ENCODE peak calls at places on chromosomes 11 and 22, in ten cellular contexts. H is T-helper 2 cell; O is AG20443; Y is lower leg skin; X is skeletal muscle cell; M is SW 1271; L is adipocyte; Z is NCI-H510A treated with DMSO at 0.1 percent for 48 hours; B is stimulated activated CD8-positive, alpha-beta memory T cell treated with anti-CD3 and anti-CD28 coated beads, Interleukin-2, amount 100 ng/mL, for 1 hour; I is A172. G is an unnamed sample.

GRCh38 chr11:102240502-102240901 is 76.8 kb upstream of the BIRC3 start:
- DNase-seq in B (no peak), Y (no peak), H (no peak), Z (no peak), L (peak), M (no peak), X (no peak), O (peak), I (no peak), G (no peak)

GRCh38 chr11:1195690-1196515 is 27.0 kb upstream of the MUC5B start:
- DNase-seq in Z (no peak), H (no peak), M (no peak), L (no peak), I (no peak), B (no peak), Y (no peak), O (no peak), X (no peak), G (no peak)

GRCh38 chr11:115990004-115990447 is 485.8 kb upstream of the CADM1 start:
- DNase-seq in O (no peak), X (no peak), B (no peak), M (no peak), I (no peak), H (no peak), Z (no peak), L (no peak), Y (no peak), G (no peak)

GRCh38 chr11:127199306-127199801 is 198.8 kb upstream of the KIRREL3 start:
- DNase-seq in O (no peak), M (no peak), B (no peak), Y (no peak), X (no peak), I (no peak), Z (no peak), H (no peak), L (no peak), G (peak)

GRCh38 chr11:37988031-37988430 is 1390.0 kb upstream of the RAG2 start:
- DNase-seq in L (peak), B (no peak), H (no peak), I (no peak), Y (no peak), M (no peak), Z (no peak), O (no peak), X (no peak), G (no peak)

GRCh38 chr22:32202539-32203180 is 2.2 kb downstream of the RFPL2 start:
- DNase-seq in O (peak), B (no peak), Z (peak), H (no peak), I (peak), X (no peak), M (peak), Y (no peak), L (peak), G (no peak)

GRCh38 chr11:96161271-96162089 is 181.5 kb downstream of the MAML2 start:
- DNase-seq in H (no peak), Z (no peak), L (peak), O (peak), X (peak), Y (no peak), M (no peak), I (peak), B (no peak), G (no peak)

GRCh38 chr11:36381005-36381350 is 84.9 kb downstream of the PRR5L start:
- DNase-seq in Y (no peak), L (no peak), O (no peak), Z (no peak), I (no peak), B (no peak), H (no peak), M (no peak), X (no peak), G (no peak)

GRCh38 chr22:25843660-25844275 is 101.8 kb downstream of the MYO18B start:
- DNase-seq in L (no peak), Z (no peak), H (no peak), B (no peak), I (no peak), M (no peak), Y (no peak), O (no peak), X (no peak), G (no peak)

GRCh38 chr11:104003491-104003890 is 32.9 kb upstream of the DDI1 start:
- DNase-seq in I (no peak), B (no peak), L (peak), H (no peak), M (no peak), Y (no peak), O (peak), X (no peak), Z (no peak), G (no peak)